ENCODE peak calls at places on chromosomes 13 and 19, in nine cellular contexts. E is COR-L47; B is breast epithelium; F is HTR-8/SVneo; W is germinal center; V is iris pigment epithelial cell; M is stimulated activated CD4-positive, alpha-beta T cell treated with anti-CD3 and anti-CD28 coated beads, TNF-alpha, amount 100 ng/mL, for 4 hours; R is Caki2; X is GM23248. A is an unnamed sample.

GRCh38 chr19:33508941-33509614 is 12.5 kb downstream of the PEPD start:
- DNase-seq in X (no peak), R (peak), W (no peak), V (no peak), E (no peak), M (no peak), F (no peak), B (no peak), A (peak)

GRCh38 chr13:98892821-98893220 is 85.0 kb downstream of the DOCK9 start:
- DNase-seq in X (no peak), V (no peak), W (peak), F (no peak), R (no peak), E (no peak), M (no peak), B (no peak), A (no peak)

GRCh38 chr19:18433735-18434398 is 4.1 kb downstream of the ISYNA1 start:
- DNase-seq in M (no peak), V (no peak), R (no peak), W (no peak), B (no peak), X (no peak), F (no peak), E (no peak), A (no peak)

GRCh38 chr13:106599875-106600797 is 32.2 kb upstream of the ARGLU1 start:
- DNase-seq in F (no peak), V (peak), M (no peak), W (no peak), B (no peak), R (no peak), X (peak), E (no peak), A (no peak)

GRCh38 chr19:56837892-56838679 is 2.4 kb downstream of the PEG3 start:
- DNase-seq in W (no peak), X (peak), M (no peak), B (peak), F (no peak), V (peak), R (no peak), E (no peak), A (peak)

GRCh38 chr19:2427323-2428026 is at the start of gene TIMM13:
- DNase-seq in F (peak), M (peak), B (peak), V (peak), W (peak), R (peak), X (peak), E (peak), A (peak)

GRCh38 chr19:5882421-5882968 is 12.2 kb upstream of the FUT5 start:
- DNase-seq in F (no peak), R (no peak), B (no peak), M (no peak), E (no peak), V (peak), X (no peak), W (no peak), A (no peak)

GRCh38 chr13:113863511-113864302 is at the start of gene GAS6:
- DNase-seq in F (peak), W (no peak), X (peak), V (peak), B (peak), E (peak), R (peak), M (no peak), A (peak)

GRCh38 chr19:32287811-32288227 is 57.6 kb upstream of the ZNF507 start:
- DNase-seq in B (no peak), V (peak), M (no peak), R (peak), E (no peak), X (peak), F (peak), W (no peak), A (no peak)

GRCh38 chr13:61414686-61415664 is 674 bp downstream of the PCDH20 start:
- DNase-seq in X (no peak), F (no peak), B (peak), R (peak), W (no peak), M (no peak), E (peak), V (peak), A (peak)

GRCh38 chr13:42320375-42320787 is 48.4 kb downstream of the AKAP11 start:
- DNase-seq in R (no peak), V (no peak), B (no peak), F (no peak), W (no peak), X (no peak), E (no peak), M (no peak), A (peak)

A was measured in left lobe of liver.